ENCODE peak calls at places on chromosome 12, in seven cellular contexts. R, Z, V, I, M, H and B are unnamed samples.

GRCh38 chr12:117863004-117863709 is 105.6 kb downstream of the KSR2 start:
- DNase-seq in R (no peak), Z (no peak), V (no peak), I (no peak), M (no peak), H (no peak), B (no peak)

GRCh38 chr12:30822385-30823139 is 67.8 kb upstream of the CAPRIN2 start:
- DNase-seq in R (peak; percentile 10), Z (peak; percentile 47), V (no peak), I (peak; percentile 61), M (peak; percentile 45), H (no peak), B (peak; percentile 88)

GRCh38 chr12:46647034-46647433 is 178.8 kb downstream of the SLC38A4 start:
- DNase-seq in R (no peak), Z (no peak), V (no peak), I (no peak), M (no peak), H (no peak), B (no peak)

GRCh38 chr12:99911076-99911475 is 73.7 kb downstream of the ANKS1B start:
- DNase-seq in R (peak; percentile 89), Z (peak; percentile 11), V (no peak), I (no peak), M (peak; percentile 32), H (peak; percentile 5), B (peak; percentile 49)

GRCh38 chr12:54352022-54352531 is 12.2 kb downstream of the GPR84 start:
- DNase-seq in R (peak; percentile 79), Z (peak; percentile 79), V (no peak), I (peak; percentile 30), M (peak; percentile 94), H (no peak), B (peak; percentile 88)

GRCh38 chr12:103928736-103929050 is 1.5 kb upstream of the HSP90B1 start:
- DNase-seq in R (no peak), Z (peak; percentile 15), V (no peak), I (peak; percentile 70), M (peak; percentile 20), H (no peak), B (peak; percentile 19)

GRCh38 chr12:6871052-6871957 is 1.8 kb downstream of the SPSB2 start:
- DNase-seq in R (no peak), Z (no peak), V (peak; percentile 56), I (peak; percentile 83), M (no peak), H (no peak), B (no peak)

GRCh38 chr12:29314421-29314820 is 66.6 kb downstream of the ERGIC2 start:
- DNase-seq in R (no peak), Z (no peak), V (no peak), I (no peak), M (no peak), H (no peak), B (no peak)

GRCh38 chr12:60402996-60403395 is 807.2 kb downstream of the SLC16A7 start:
- DNase-seq in R (no peak), Z (no peak), V (no peak), I (no peak), M (no peak), H (no peak), B (no peak)

GRCh38 chr12:124778411-124778810 is 85.3 kb downstream of the SCARB1 start:
- DNase-seq in R (no peak), Z (no peak), V (no peak), I (no peak), M (no peak), H (no peak), B (no peak)

GRCh38 chr12:52434760-52435530 is 774 bp upstream of the KRT75 start:
- DNase-seq in R (peak; percentile 4), Z (no peak), V (no peak), I (no peak), M (no peak), H (no peak), B (no peak)

GRCh38 chr12:89073027-89073398 is 279.3 kb downstream of the DUSP6 start:
- DNase-seq in R (peak; percentile 96), Z (peak; percentile 77), V (no peak), I (no peak), M (no peak), H (no peak), B (no peak)

GRCh38 chr12:3032770-3033537 is 44.2 kb upstream of the TSPAN9 start:
- DNase-seq in R (no peak), Z (peak; percentile 31), V (no peak), I (no peak), M (no peak), H (no peak), B (peak; percentile 75)
- H3K36me3 ChIP-seq in R (peaks cover 12% of the 10 kb centered on the region), Z (peaks cover 2% of the 10 kb centered on the region), V (peaks cover 4% of the 10 kb centered on the region), I (no peaks in the 10 kb centered on the region), M (no peaks in the 10 kb centered on the region), H (peaks cover 33% of the 10 kb centered on the region), B (peaks cover 3% of the 10 kb centered on the region)

DNA sequence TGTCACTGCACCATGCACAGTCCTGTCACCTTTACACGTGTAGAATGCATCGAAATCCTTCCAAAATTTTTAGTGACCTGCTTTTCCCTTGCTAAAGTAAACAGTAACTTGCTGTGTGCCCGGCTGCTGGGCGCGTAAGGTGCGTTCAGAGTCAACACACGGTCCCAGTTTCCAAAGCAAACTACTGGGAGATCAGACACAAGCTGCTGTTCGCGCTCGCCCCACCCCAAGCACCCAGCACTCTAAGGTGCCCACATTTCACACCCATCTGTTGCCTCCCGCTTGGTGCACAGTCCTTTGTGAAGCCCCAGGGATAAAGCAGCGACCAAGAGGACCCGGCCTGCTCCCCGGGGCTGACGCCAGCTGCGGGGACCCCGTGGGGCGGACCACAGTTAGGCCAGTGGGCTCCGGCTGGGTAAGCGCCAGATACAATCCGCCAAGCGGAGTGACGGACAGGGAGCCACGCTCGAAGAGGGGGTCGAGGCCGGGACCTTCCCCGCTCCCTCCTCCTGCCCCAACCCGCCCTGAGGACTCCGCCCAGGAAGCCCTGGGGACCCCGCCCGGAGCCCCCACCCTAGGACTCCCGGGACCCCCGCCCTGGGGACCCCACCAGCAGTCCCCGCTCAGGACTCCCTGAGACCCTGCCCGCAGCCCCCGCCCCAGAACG is 633 bp downstream of the STX2 start:
- DNase-seq in R (no peak), Z (peak; percentile 59), V (no peak), I (peak; percentile 25), M (peak; percentile 23), H (peak; percentile 27), B (peak; percentile 52)
- TF ChIP-seq POLR2A in R (no peak), Z (peak; percentile 59), V (no peak), I (no peak), M (no peak), H (no peak), B (no peak)

GRCh38 chr12:14259481-14260010 is 105.9 kb upstream of the ATF7IP start:
- DNase-seq in R (no peak), Z (no peak), V (no peak), I (no peak), M (no peak), H (no peak), B (no peak)
- H3K4me1 ChIP-seq in R (peaks cover 18% of the 10 kb centered on the region), Z (peaks cover 40% of the 10 kb centered on the region), V (peaks cover 58% of the 10 kb centered on the region), I (peaks cover 56% of the 10 kb centered on the region), M (no peaks in the 10 kb centered on the region), H (peaks cover 48% of the 10 kb centered on the region), B (peaks cover 43% of the 10 kb centered on the region)

DNA sequence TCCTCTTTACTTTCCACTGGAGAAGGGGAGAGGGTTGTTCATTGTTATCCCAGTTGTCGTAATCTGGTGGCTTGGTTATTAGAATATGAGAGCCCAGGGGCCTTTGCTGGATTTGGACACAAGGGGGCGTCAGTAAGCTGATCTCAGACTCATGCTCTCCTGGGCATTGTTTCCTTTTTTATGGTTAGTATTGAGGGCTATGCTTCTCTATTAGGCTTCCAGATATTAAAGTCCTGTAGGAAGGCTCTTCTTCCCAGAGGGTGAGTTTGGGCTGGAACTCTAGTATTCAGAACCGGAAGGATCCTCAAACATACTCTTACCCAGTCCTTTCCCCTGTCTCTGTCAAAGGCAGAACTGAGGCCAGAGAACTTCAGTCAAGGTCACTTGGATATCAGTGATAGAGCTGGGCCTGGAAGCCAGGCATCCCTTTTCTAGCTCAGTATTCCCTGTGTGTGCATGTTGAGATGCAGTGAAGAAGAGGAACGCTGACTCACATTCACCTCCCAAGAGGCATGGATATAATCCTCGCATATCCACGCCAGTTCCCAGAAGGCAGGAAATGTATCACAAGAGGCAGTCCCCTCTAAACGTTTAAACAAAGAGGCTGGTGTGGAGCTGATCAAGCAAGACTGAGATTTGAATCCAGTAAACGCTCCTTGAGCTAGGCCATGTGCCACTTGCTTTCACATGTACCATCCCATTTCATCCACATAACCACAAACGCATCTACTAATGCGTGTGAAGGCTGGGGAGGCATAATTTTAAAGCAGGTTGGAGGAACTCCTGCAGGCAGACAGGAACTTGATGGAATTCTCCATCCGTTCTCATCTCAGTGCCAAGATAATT is 41.6 kb downstream of the UBE3B start:
- DNase-seq in R (peak; percentile 92), Z (peak; percentile 68), V (peak; percentile 26), I (peak; percentile 59), M (peak; percentile 28), H (peak; percentile 43), B (peak; percentile 71)
- H3K36me3 ChIP-seq in R (peaks cover 61% of the 10 kb centered on the region), Z (peaks cover 21% of the 10 kb centered on the region), V (peaks cover 12% of the 10 kb centered on the region), I (peaks cover 1% of the 10 kb centered on the region), M (no peaks in the 10 kb centered on the region), H (peaks cover 13% of the 10 kb centered on the region), B (peaks cover 55% of the 10 kb centered on the region)

GRCh38 chr12:83476695-83477094 is 790.0 kb downstream of the TMTC2 start:
- DNase-seq in R (no peak), Z (no peak), V (no peak), I (no peak), M (no peak), H (no peak), B (no peak)

GRCh38 chr12:83477289-83477688 is 790.6 kb downstream of the TMTC2 start:
- DNase-seq in R (no peak), Z (no peak), V (no peak), I (no peak), M (no peak), H (no peak), B (no peak)

GRCh38 chr12:83477706-83478105 is 791.0 kb downstream of the TMTC2 start:
- DNase-seq in R (no peak), Z (no peak), V (no peak), I (no peak), M (no peak), H (no peak), B (peak; percentile 7)

GRCh38 chr12:83474369-83474768 is 787.7 kb downstream of the TMTC2 start:
- DNase-seq in R (no peak), Z (no peak), V (no peak), I (no peak), M (no peak), H (no peak), B (no peak)

GRCh38 chr12:83476006-83476405 is 789.3 kb downstream of the TMTC2 start:
- DNase-seq in R (no peak), Z (no peak), V (no peak), I (no peak), M (no peak), H (no peak), B (no peak)
- TF ChIP-seq POLR2A in R (no peak), Z (no peak), V (no peak), I (no peak), M (no peak), H (no peak), B (no peak)